ENCODE peak calls at places on chromosomes 16 and 17, in eight cellular contexts. Q is right lobe of liver; X is Caco-2; G is heart left ventricle; H is CD8-positive, alpha-beta memory T cell; T is pancreas; N is GM23248; C is colonic mucosa. R is an unnamed sample.

GRCh38 chr17:55730808-55731207 is 8.1 kb upstream of the TMEM100 start:
- DNase-seq in Q (no peak), X (no peak), G (no peak), H (no peak), T (no peak), N (peak; percentile 16), C (no peak), R (no peak)

GRCh38 chr16:82653550-82654511 is 27.1 kb downstream of the CDH13 start:
- DNase-seq in Q (no peak), X (peak; percentile 69), G (no peak), H (peak; percentile 63), T (no peak), N (peak; percentile 91), C (no peak), R (peak; percentile 69)

GRCh38 chr16:27721548-27722265 is 171.8 kb downstream of the KATNIP start:
- DNase-seq in Q (no peak), X (no peak), G (peak; percentile 69), H (no peak), T (peak; percentile 27), N (peak; percentile 81), C (peak; percentile 57), R (peak; percentile 79)

GRCh38 chr16:67884684-67885083 is at the start of gene NRN1L:
- DNase-seq in Q (peak; percentile 92), X (peak; percentile 56), G (peak; percentile 90), H (no peak), T (peak; percentile 61), N (peak; percentile 95), C (peak; percentile 77), R (peak; percentile 96)

GRCh38 chr16:21684199-21684598 is 20.4 kb downstream of the OTOA start:
- DNase-seq in Q (no peak), X (no peak), G (no peak), H (no peak), T (peak; percentile 11), N (peak; percentile 17), C (peak; percentile 32), R (no peak)

GRCh38 chr16:46658925-46659324 is 30.1 kb downstream of the VPS35 start:
- DNase-seq in Q (peak; percentile 30), X (no peak), G (peak; percentile 38), H (no peak), T (no peak), N (no peak), C (no peak), R (no peak)

GRCh38 chr16:1781758-1782407 is 488 bp downstream of the SPSB3 start:
- DNase-seq in Q (peak; percentile 44), X (peak; percentile 60), G (no peak), H (peak; percentile 35), T (peak; percentile 57), N (peak; percentile 72), C (peak; percentile 45), R (peak; percentile 81)

GRCh38 chr16:82924075-82924854 is 297.5 kb downstream of the CDH13 start:
- DNase-seq in Q (no peak), X (no peak), G (no peak), H (peak; percentile 50), T (no peak), N (no peak), C (no peak), R (no peak)

GRCh38 chr16:11370084-11370931 is 25.0 kb downstream of the RMI2 start:
- DNase-seq in Q (peak; percentile 30), X (no peak), G (no peak), H (no peak), T (no peak), N (no peak), C (no peak), R (peak; percentile 79)

GRCh38 chr17:4499431-4500187 is 928 bp downstream of the SPNS2 start:
- DNase-seq in Q (peak; percentile 56), X (no peak), G (no peak), H (no peak), T (peak; percentile 43), N (no peak), C (no peak), R (peak; percentile 79)

GRCh38 chr16:3328643-3329042 is 23.3 kb downstream of the ZNF75A start:
- DNase-seq in Q (no peak), X (peak; percentile 38), G (no peak), H (no peak), T (no peak), N (no peak), C (peak; percentile 68), R (no peak)

GRCh38 chr16:49492090-49492801 is 118.6 kb downstream of the C16orf78 start:
- DNase-seq in Q (peak; percentile 66), X (no peak), G (peak; percentile 43), H (peak; percentile 18), T (peak; percentile 45), N (peak; percentile 39), C (no peak), R (peak; percentile 86)

GRCh38 chr17:46832945-46833839 is 14.7 kb upstream of the WNT3 start:
- DNase-seq in Q (peak; percentile 67), X (no peak), G (no peak), H (no peak), T (peak; percentile 68), N (peak; percentile 96), C (no peak), R (no peak)

GRCh38 chr17:78383725-78384471 is 5.4 kb downstream of the PGS1 start:
- DNase-seq in Q (peak; percentile 88), X (no peak), G (peak; percentile 68), H (no peak), T (no peak), N (peak; percentile 99), C (peak; percentile 45), R (peak; percentile 95)

GRCh38 chr16:66961065-66961744 is at the start of gene CES3:
- DNase-seq in Q (peak; percentile 70), X (peak; percentile 83), G (peak; percentile 41), H (peak; percentile 18), T (peak; percentile 75), N (peak; percentile 83), C (peak; percentile 90), R (no peak)

GRCh38 chr17:59800530-59800942 is 92.2 kb downstream of the TUBD1 start:
- DNase-seq in Q (no peak), X (no peak), G (no peak), H (no peak), T (no peak), N (no peak), C (no peak), R (no peak)

GRCh38 chr17:27241346-27241946 is 52.5 kb upstream of the WSB1 start:
- DNase-seq in Q (no peak), X (peak; percentile 95), G (no peak), H (no peak), T (no peak), N (peak; percentile 74), C (no peak), R (no peak)

GRCh38 chr16:51968756-51969155 is 578.2 kb downstream of the TOX3 start:
- DNase-seq in Q (no peak), X (no peak), G (no peak), H (no peak), T (no peak), N (peak; percentile 38), C (no peak), R (no peak)

GRCh38 chr16:1363501-1364041 is 11.8 kb downstream of the GNPTG start:
- DNase-seq in Q (peak; percentile 73), X (no peak), G (no peak), H (peak; percentile 58), T (peak; percentile 68), N (peak; percentile 67), C (peak; percentile 55), R (peak; percentile 82)

GRCh38 chr16:63737633-63738032 is 1384.2 kb downstream of the CDH11 start:
- DNase-seq in Q (no peak), X (no peak), G (no peak), H (no peak), T (no peak), N (no peak), C (no peak), R (no peak)

GRCh38 chr17:8005951-8006730 is 3.7 kb downstream of the GUCY2D start:
- DNase-seq in Q (no peak), X (no peak), G (no peak), H (peak; percentile 28), T (no peak), N (no peak), C (no peak), R (peak; percentile 61)

GRCh38 chr17:29760771-29761682 is 138.3 kb upstream of the CORO6 start:
- DNase-seq in Q (peak; percentile 90), X (peak; percentile 88), G (peak; percentile 92), H (peak; percentile 91), T (peak; percentile 54), N (peak; percentile 93), C (peak; percentile 82), R (peak; percentile 96)

DNA sequence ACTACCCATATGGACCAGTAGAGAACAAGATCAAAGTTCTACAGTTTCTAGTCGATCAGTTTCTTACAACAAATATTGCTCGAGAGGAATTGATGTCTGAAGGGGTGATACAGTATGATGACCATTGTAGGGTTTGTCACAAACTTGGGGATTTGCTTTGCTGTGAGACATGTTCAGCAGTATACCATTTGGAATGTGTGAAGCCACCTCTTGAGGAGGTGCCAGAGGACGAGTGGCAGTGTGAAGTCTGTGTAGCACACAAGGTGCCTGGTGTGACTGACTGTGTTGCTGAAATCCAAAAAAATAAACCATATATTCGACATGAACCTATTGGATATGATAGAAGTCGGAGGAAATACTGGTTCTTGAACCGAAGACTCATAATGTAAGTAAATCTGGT is 29.1 kb downstream of the BPTF start:
- DNase-seq in Q (no peak), X (no peak), G (no peak), H (no peak), T (no peak), N (no peak), C (no peak), R (no peak)
- H3K4me1 ChIP-seq in Q (no peaks in the 10 kb centered on the region), X (peaks cover 2% of the 10 kb centered on the region), G (peaks cover 67% of the 10 kb centered on the region), H (peaks cover 41% of the 10 kb centered on the region), T (peaks cover 7% of the 10 kb centered on the region), N (no peaks in the 10 kb centered on the region), C (no peaks in the 10 kb centered on the region), R (peaks cover 2% of the 10 kb centered on the region)

GRCh38 chr17:13256545-13256944 is 238.7 kb upstream of the ELAC2 start:
- DNase-seq in Q (no peak), X (no peak), G (no peak), H (no peak), T (no peak), N (no peak), C (no peak), R (no peak)

GRCh38 chr17:13253746-13254410 is 236.1 kb upstream of the ELAC2 start:
- DNase-seq in Q (no peak), X (peak; percentile 31), G (no peak), H (no peak), T (no peak), N (no peak), C (no peak), R (no peak)
- H3K4me3 ChIP-seq in Q (no peak overlapping the region), X (no peak overlapping the region), G (no peak overlapping the region), H (no peak overlapping the region), T (no peak overlapping the region), N (no peak overlapping the region), C (no peak overlapping the region), R (no peak overlapping the region)

GRCh38 chr17:45287526-45288264 is 25.8 kb upstream of the SPATA32 start:
- DNase-seq in Q (no peak), X (no peak), G (no peak), H (no peak), T (no peak), N (no peak), C (no peak), R (no peak)
- H3K4me1 ChIP-seq in Q (no peaks in the 10 kb centered on the region), X (peaks cover 11% of the 10 kb centered on the region), G (peaks cover 75% of the 10 kb centered on the region), H (no peaks in the 10 kb centered on the region), T (peaks cover 44% of the 10 kb centered on the region), N (peaks cover 11% of the 10 kb centered on the region), C (no peaks in the 10 kb centered on the region), R (peaks cover 36% of the 10 kb centered on the region)

DNA sequence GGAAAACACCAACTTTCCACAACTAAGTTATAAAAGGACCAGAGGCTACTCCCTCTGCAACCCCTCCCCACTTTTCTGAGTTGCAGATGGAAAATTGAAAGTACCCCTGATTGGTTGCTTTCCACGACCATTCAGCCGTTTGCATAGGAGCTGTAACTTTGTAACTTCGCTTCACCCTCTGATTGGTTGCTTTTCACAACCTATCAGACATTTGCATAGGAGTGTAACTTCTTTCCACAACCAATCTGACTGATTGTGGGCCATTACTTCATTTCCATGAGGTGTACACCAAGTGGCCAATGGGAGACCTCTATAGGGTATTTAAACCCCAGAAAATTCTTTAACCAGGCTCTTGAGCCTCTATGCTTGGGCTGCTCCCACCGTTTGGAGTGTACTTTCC is 644.1 kb downstream of the WWOX start:
- DNase-seq in Q (no peak), X (no peak), G (no peak), H (no peak), T (no peak), N (no peak), C (no peak), R (no peak)
- H3K4me3 ChIP-seq in Q (no peak overlapping the region), X (no peak overlapping the region), G (no peak overlapping the region), H (peak overlapping the region; percentile 63), T (no peak overlapping the region), N (no peak overlapping the region), C (no peak overlapping the region), R (no peak overlapping the region)

R was measured in kidney.